ENCODE peak calls at places on chromosomes 7 and 10, in eight cellular contexts. One of them, this sample, is unnamed.

GRCh38 chr10:48400850-48401220 is 94.4 kb downstream of the MAPK8 start:
- DNase-seq in HCEC 1CT: no peak
- DNase-seq in posterior vena cava: no peak
- DNase-seq in astrocyte of the spinal cord: no peak
- DNase-seq in activated CD8-positive, alpha-beta T cell treated with anti-CD3 and anti-CD28 coated beads for 36 hours: no peak
- DNase-seq in HFFc6: no peak
- DNase-seq in T-cell: no peak
- DNase-seq in osteocyte: no peak
- DNase-seq in this sample: no peak

GRCh38 chr7:144736880-144737493 is 98.9 kb downstream of the TPK1 start:
- DNase-seq in HCEC 1CT: no peak
- DNase-seq in posterior vena cava: no peak
- DNase-seq in astrocyte of the spinal cord: no peak
- DNase-seq in activated CD8-positive, alpha-beta T cell treated with anti-CD3 and anti-CD28 coated beads for 36 hours: no peak
- DNase-seq in HFFc6: no peak
- DNase-seq in T-cell: no peak
- DNase-seq in osteocyte: no peak
- DNase-seq in this sample: no peak

GRCh38 chr10:75512534-75512933 is 81.1 kb downstream of the LRMDA start:
- DNase-seq in HCEC 1CT: no peak
- DNase-seq in posterior vena cava: no peak
- DNase-seq in astrocyte of the spinal cord: no peak
- DNase-seq in activated CD8-positive, alpha-beta T cell treated with anti-CD3 and anti-CD28 coated beads for 36 hours: no peak
- DNase-seq in HFFc6: no peak
- DNase-seq in T-cell: no peak
- DNase-seq in osteocyte: no peak
- DNase-seq in this sample: no peak

GRCh38 chr7:107937514-107937913 is 46.5 kb downstream of the DLD start:
- DNase-seq in HCEC 1CT: no peak
- DNase-seq in posterior vena cava: no peak
- DNase-seq in astrocyte of the spinal cord: no peak
- DNase-seq in activated CD8-positive, alpha-beta T cell treated with anti-CD3 and anti-CD28 coated beads for 36 hours: no peak
- DNase-seq in HFFc6: no peak
- DNase-seq in T-cell: no peak
- DNase-seq in osteocyte: no peak
- DNase-seq in this sample: no peak

GRCh38 chr10:119817991-119818888 is 54.4 kb downstream of the MCMBP start:
- DNase-seq in HCEC 1CT: peak
- DNase-seq in posterior vena cava: peak
- DNase-seq in astrocyte of the spinal cord: peak
- DNase-seq in activated CD8-positive, alpha-beta T cell treated with anti-CD3 and anti-CD28 coated beads for 36 hours: no peak
- DNase-seq in HFFc6: no peak
- DNase-seq in T-cell: peak
- DNase-seq in osteocyte: peak
- DNase-seq in this sample: peak

GRCh38 chr10:130362308-130362761 is 226.1 kb downstream of the GLRX3 start:
- DNase-seq in HCEC 1CT: no peak
- DNase-seq in posterior vena cava: no peak
- DNase-seq in astrocyte of the spinal cord: no peak
- DNase-seq in activated CD8-positive, alpha-beta T cell treated with anti-CD3 and anti-CD28 coated beads for 36 hours: no peak
- DNase-seq in HFFc6: no peak
- DNase-seq in T-cell: no peak
- DNase-seq in osteocyte: no peak
- DNase-seq in this sample: peak

GRCh38 chr10:79142522-79143309 is 74.0 kb downstream of the ZMIZ1 start:
- DNase-seq in HCEC 1CT: no peak
- DNase-seq in posterior vena cava: no peak
- DNase-seq in astrocyte of the spinal cord: no peak
- DNase-seq in activated CD8-positive, alpha-beta T cell treated with anti-CD3 and anti-CD28 coated beads for 36 hours: no peak
- DNase-seq in HFFc6: no peak
- DNase-seq in T-cell: no peak
- DNase-seq in osteocyte: no peak
- DNase-seq in this sample: no peak

GRCh38 chr10:34776090-34776690 is 38.9 kb downstream of the PARD3 start:
- DNase-seq in HCEC 1CT: no peak
- DNase-seq in posterior vena cava: no peak
- DNase-seq in astrocyte of the spinal cord: no peak
- DNase-seq in activated CD8-positive, alpha-beta T cell treated with anti-CD3 and anti-CD28 coated beads for 36 hours: no peak
- DNase-seq in HFFc6: no peak
- DNase-seq in T-cell: no peak
- DNase-seq in osteocyte: no peak
- DNase-seq in this sample: no peak

GRCh38 chr10:65040796-65041195 is 1519.6 kb downstream of the REEP3 start:
- DNase-seq in HCEC 1CT: no peak
- DNase-seq in posterior vena cava: no peak
- DNase-seq in astrocyte of the spinal cord: no peak
- DNase-seq in activated CD8-positive, alpha-beta T cell treated with anti-CD3 and anti-CD28 coated beads for 36 hours: no peak
- DNase-seq in HFFc6: no peak
- DNase-seq in T-cell: no peak
- DNase-seq in osteocyte: no peak
- DNase-seq in this sample: no peak

GRCh38 chr7:46129831-46130230 is 208.8 kb upstream of the IGFBP3 start:
- DNase-seq in HCEC 1CT: no peak
- DNase-seq in posterior vena cava: no peak
- DNase-seq in astrocyte of the spinal cord: no peak
- DNase-seq in activated CD8-positive, alpha-beta T cell treated with anti-CD3 and anti-CD28 coated beads for 36 hours: no peak
- DNase-seq in HFFc6: no peak
- DNase-seq in T-cell: no peak
- DNase-seq in osteocyte: no peak
- DNase-seq in this sample: no peak

GRCh38 chr10:49260636-49261296 is 38.2 kb upstream of the C10orf71 start:
- DNase-seq in HCEC 1CT: no peak
- DNase-seq in posterior vena cava: no peak
- DNase-seq in astrocyte of the spinal cord: no peak
- DNase-seq in activated CD8-positive, alpha-beta T cell treated with anti-CD3 and anti-CD28 coated beads for 36 hours: no peak
- DNase-seq in HFFc6: no peak
- DNase-seq in T-cell: no peak
- DNase-seq in osteocyte: peak
- DNase-seq in this sample: no peak

GRCh38 chr7:157193274-157193673 is 54.5 kb downstream of the UBE3C start:
- DNase-seq in HCEC 1CT: no peak
- DNase-seq in posterior vena cava: no peak
- DNase-seq in astrocyte of the spinal cord: no peak
- DNase-seq in activated CD8-positive, alpha-beta T cell treated with anti-CD3 and anti-CD28 coated beads for 36 hours: no peak
- DNase-seq in HFFc6: no peak
- DNase-seq in T-cell: no peak
- DNase-seq in osteocyte: no peak
- DNase-seq in this sample: no peak

GRCh38 chr7:132383962-132384361 is 192.3 kb downstream of the PLXNA4 start:
- DNase-seq in HCEC 1CT: no peak
- DNase-seq in posterior vena cava: no peak
- DNase-seq in astrocyte of the spinal cord: no peak
- DNase-seq in activated CD8-positive, alpha-beta T cell treated with anti-CD3 and anti-CD28 coated beads for 36 hours: no peak
- DNase-seq in HFFc6: no peak
- DNase-seq in T-cell: no peak
- DNase-seq in osteocyte: no peak
- DNase-seq in this sample: no peak

GRCh38 chr10:93991596-93992284 is 2.0 kb upstream of the PLCE1 start:
- DNase-seq in HCEC 1CT: peak
- DNase-seq in posterior vena cava: peak
- DNase-seq in astrocyte of the spinal cord: peak
- DNase-seq in activated CD8-positive, alpha-beta T cell treated with anti-CD3 and anti-CD28 coated beads for 36 hours: no peak
- DNase-seq in HFFc6: peak
- DNase-seq in T-cell: no peak
- DNase-seq in osteocyte: no peak
- DNase-seq in this sample: peak

GRCh38 chr10:101013365-101013825 is 13.8 kb downstream of the LZTS2 start:
- DNase-seq in HCEC 1CT: no peak
- DNase-seq in posterior vena cava: no peak
- DNase-seq in astrocyte of the spinal cord: no peak
- DNase-seq in activated CD8-positive, alpha-beta T cell treated with anti-CD3 and anti-CD28 coated beads for 36 hours: no peak
- DNase-seq in HFFc6: no peak
- DNase-seq in T-cell: no peak
- DNase-seq in osteocyte: no peak
- DNase-seq in this sample: no peak

GRCh38 chr10:46528171-46528671 is 28.2 kb downstream of the GPRIN2 start:
- DNase-seq in HCEC 1CT: no peak
- DNase-seq in posterior vena cava: peak
- DNase-seq in astrocyte of the spinal cord: no peak
- DNase-seq in activated CD8-positive, alpha-beta T cell treated with anti-CD3 and anti-CD28 coated beads for 36 hours: peak
- DNase-seq in HFFc6: no peak
- DNase-seq in T-cell: no peak
- DNase-seq in osteocyte: no peak
- DNase-seq in this sample: peak

GRCh38 chr10:52484426-52485065 is 170.5 kb downstream of the DKK1 start:
- DNase-seq in HCEC 1CT: no peak
- DNase-seq in posterior vena cava: no peak
- DNase-seq in astrocyte of the spinal cord: no peak
- DNase-seq in activated CD8-positive, alpha-beta T cell treated with anti-CD3 and anti-CD28 coated beads for 36 hours: no peak
- DNase-seq in HFFc6: no peak
- DNase-seq in T-cell: no peak
- DNase-seq in osteocyte: no peak
- DNase-seq in this sample: no peak

GRCh38 chr10:30557884-30558283 is 71.7 kb downstream of the LYZL2 start:
- DNase-seq in HCEC 1CT: peak
- DNase-seq in posterior vena cava: no peak
- DNase-seq in astrocyte of the spinal cord: peak
- DNase-seq in activated CD8-positive, alpha-beta T cell treated with anti-CD3 and anti-CD28 coated beads for 36 hours: no peak
- DNase-seq in HFFc6: no peak
- DNase-seq in T-cell: no peak
- DNase-seq in osteocyte: no peak
- DNase-seq in this sample: no peak

GRCh38 chr10:95742962-95743535 is 12.9 kb upstream of the ENTPD1 start:
- DNase-seq in HCEC 1CT: no peak
- DNase-seq in posterior vena cava: no peak
- DNase-seq in astrocyte of the spinal cord: no peak
- DNase-seq in activated CD8-positive, alpha-beta T cell treated with anti-CD3 and anti-CD28 coated beads for 36 hours: no peak
- DNase-seq in HFFc6: no peak
- DNase-seq in T-cell: no peak
- DNase-seq in osteocyte: no peak
- DNase-seq in this sample: no peak

GRCh38 chr10:110503528-110504110 is 5.9 kb downstream of the DUSP5 start:
- DNase-seq in HCEC 1CT: peak
- DNase-seq in posterior vena cava: no peak
- DNase-seq in astrocyte of the spinal cord: no peak
- DNase-seq in activated CD8-positive, alpha-beta T cell treated with anti-CD3 and anti-CD28 coated beads for 36 hours: no peak
- DNase-seq in HFFc6: no peak
- DNase-seq in T-cell: no peak
- DNase-seq in osteocyte: no peak
- DNase-seq in this sample: no peak

GRCh38 chr10:70786799-70787415 is 1.7 kb upstream of the TBATA start:
- DNase-seq in HCEC 1CT: peak
- DNase-seq in posterior vena cava: no peak
- DNase-seq in astrocyte of the spinal cord: peak
- DNase-seq in activated CD8-positive, alpha-beta T cell treated with anti-CD3 and anti-CD28 coated beads for 36 hours: peak
- DNase-seq in HFFc6: no peak
- DNase-seq in T-cell: no peak
- DNase-seq in osteocyte: no peak
- DNase-seq in this sample: no peak

GRCh38 chr7:34062826-34063225 is 157.5 kb downstream of the BMPER start:
- DNase-seq in HCEC 1CT: no peak
- DNase-seq in posterior vena cava: no peak
- DNase-seq in astrocyte of the spinal cord: no peak
- DNase-seq in activated CD8-positive, alpha-beta T cell treated with anti-CD3 and anti-CD28 coated beads for 36 hours: no peak
- DNase-seq in HFFc6: no peak
- DNase-seq in T-cell: no peak
- DNase-seq in osteocyte: no peak
- DNase-seq in this sample: no peak

GRCh38 chr7:51242881-51243518 is 73.6 kb downstream of the COBL start:
- DNase-seq in HCEC 1CT: no peak
- DNase-seq in posterior vena cava: no peak
- DNase-seq in astrocyte of the spinal cord: no peak
- DNase-seq in activated CD8-positive, alpha-beta T cell treated with anti-CD3 and anti-CD28 coated beads for 36 hours: peak
- DNase-seq in HFFc6: no peak
- DNase-seq in T-cell: no peak
- DNase-seq in osteocyte: no peak
- DNase-seq in this sample: peak

GRCh38 chr10:10725196-10725595 is 292.5 kb upstream of the CELF2 start:
- DNase-seq in HCEC 1CT: no peak
- DNase-seq in posterior vena cava: no peak
- DNase-seq in astrocyte of the spinal cord: no peak
- DNase-seq in activated CD8-positive, alpha-beta T cell treated with anti-CD3 and anti-CD28 coated beads for 36 hours: no peak
- DNase-seq in HFFc6: no peak
- DNase-seq in T-cell: no peak
- DNase-seq in osteocyte: no peak
- DNase-seq in this sample: no peak

GRCh38 chr10:61655335-61655851 is 7.3 kb upstream of the CABCOCO1 start:
- DNase-seq in HCEC 1CT: peak
- DNase-seq in posterior vena cava: no peak
- DNase-seq in astrocyte of the spinal cord: no peak
- DNase-seq in activated CD8-positive, alpha-beta T cell treated with anti-CD3 and anti-CD28 coated beads for 36 hours: no peak
- DNase-seq in HFFc6: no peak
- DNase-seq in T-cell: no peak
- DNase-seq in osteocyte: no peak
- DNase-seq in this sample: no peak

GRCh38 chr10:132508497-132509443 is 28.8 kb upstream of the INPP5A start:
- DNase-seq in HCEC 1CT: no peak
- DNase-seq in posterior vena cava: peak
- DNase-seq in astrocyte of the spinal cord: no peak
- DNase-seq in activated CD8-positive, alpha-beta T cell treated with anti-CD3 and anti-CD28 coated beads for 36 hours: no peak
- DNase-seq in HFFc6: no peak
- DNase-seq in T-cell: no peak
- DNase-seq in osteocyte: no peak
- DNase-seq in this sample: no peak

GRCh38 chr10:48390005-48390871 is 83.8 kb downstream of the MAPK8 start:
- DNase-seq in HCEC 1CT: no peak
- DNase-seq in posterior vena cava: no peak
- DNase-seq in astrocyte of the spinal cord: no peak
- DNase-seq in activated CD8-positive, alpha-beta T cell treated with anti-CD3 and anti-CD28 coated beads for 36 hours: no peak
- DNase-seq in HFFc6: no peak
- DNase-seq in T-cell: no peak
- DNase-seq in osteocyte: no peak
- DNase-seq in this sample: no peak

GRCh38 chr10:50431791-50432190 is 180.5 kb upstream of the ASAH2 start:
- DNase-seq in HCEC 1CT: no peak
- DNase-seq in posterior vena cava: no peak
- DNase-seq in astrocyte of the spinal cord: peak
- DNase-seq in activated CD8-positive, alpha-beta T cell treated with anti-CD3 and anti-CD28 coated beads for 36 hours: peak
- DNase-seq in HFFc6: no peak
- DNase-seq in T-cell: no peak
- DNase-seq in osteocyte: no peak
- DNase-seq in this sample: no peak

GRCh38 chr7:138475377-138475776 is 15.3 kb downstream of the TRIM24 start:
- DNase-seq in HCEC 1CT: no peak
- DNase-seq in posterior vena cava: no peak
- DNase-seq in astrocyte of the spinal cord: no peak
- DNase-seq in activated CD8-positive, alpha-beta T cell treated with anti-CD3 and anti-CD28 coated beads for 36 hours: no peak
- DNase-seq in HFFc6: no peak
- DNase-seq in T-cell: no peak
- DNase-seq in osteocyte: no peak
- DNase-seq in this sample: no peak

GRCh38 chr10:103792547-103792946 is 62.8 kb downstream of the SH3PXD2A start:
- DNase-seq in HCEC 1CT: peak
- DNase-seq in posterior vena cava: no peak
- DNase-seq in astrocyte of the spinal cord: no peak
- DNase-seq in activated CD8-positive, alpha-beta T cell treated with anti-CD3 and anti-CD28 coated beads for 36 hours: no peak
- DNase-seq in HFFc6: peak
- DNase-seq in T-cell: no peak
- DNase-seq in osteocyte: no peak
- DNase-seq in this sample: no peak

GRCh38 chr10:115861455-115861854 is 411.6 kb downstream of the GFRA1 start:
- DNase-seq in HCEC 1CT: peak
- DNase-seq in posterior vena cava: no peak
- DNase-seq in astrocyte of the spinal cord: no peak
- DNase-seq in activated CD8-positive, alpha-beta T cell treated with anti-CD3 and anti-CD28 coated beads for 36 hours: no peak
- DNase-seq in HFFc6: no peak
- DNase-seq in T-cell: no peak
- DNase-seq in osteocyte: no peak
- DNase-seq in this sample: no peak

GRCh38 chr7:18974803-18975202 is 142.6 kb downstream of the TWIST1 start:
- DNase-seq in HCEC 1CT: peak
- DNase-seq in posterior vena cava: no peak
- DNase-seq in astrocyte of the spinal cord: peak
- DNase-seq in activated CD8-positive, alpha-beta T cell treated with anti-CD3 and anti-CD28 coated beads for 36 hours: no peak
- DNase-seq in HFFc6: peak
- DNase-seq in T-cell: no peak
- DNase-seq in osteocyte: no peak
- DNase-seq in this sample: no peak

GRCh38 chr10:72275351-72276012 is 1.8 kb downstream of the DDIT4 start:
- DNase-seq in HCEC 1CT: no peak
- DNase-seq in posterior vena cava: no peak
- DNase-seq in astrocyte of the spinal cord: peak
- DNase-seq in activated CD8-positive, alpha-beta T cell treated with anti-CD3 and anti-CD28 coated beads for 36 hours: peak
- DNase-seq in HFFc6: no peak
- DNase-seq in T-cell: no peak
- DNase-seq in osteocyte: no peak
- DNase-seq in this sample: no peak

GRCh38 chr10:100775346-100775745 is 30.0 kb downstream of the PAX2 start:
- DNase-seq in HCEC 1CT: no peak
- DNase-seq in posterior vena cava: peak
- DNase-seq in astrocyte of the spinal cord: no peak
- DNase-seq in activated CD8-positive, alpha-beta T cell treated with anti-CD3 and anti-CD28 coated beads for 36 hours: no peak
- DNase-seq in HFFc6: no peak
- DNase-seq in T-cell: no peak
- DNase-seq in osteocyte: no peak
- DNase-seq in this sample: no peak

This sample was measured in lower leg skin.